ENCODE peak calls at places on chromosomes 5 and 9, in five cellular contexts. N is islet precursor cell; H is NCI-H1694 treated with DMSO at 0.1 percent for 48 hours; J is nephron progenitor cell; K is central memory CD4-positive, alpha-beta T cell. R is an unnamed sample.
A peak's percentile ranks its signal among the peaks of the same experiment; 100 is the strongest.

GRCh38 chr9:99947395-99947794 is 40.9 kb downstream of the STX17 start:
- DNase-seq in J (no peak), H (no peak), N (no peak), K (no peak), R (no peak)

GRCh38 chr5:87321605-87322004 is 53.9 kb downstream of the RASA1 start:
- DNase-seq in H (no peak), N (no peak), K (no peak), J (no peak), R (no peak)

GRCh38 chr5:14444988-14445387 is 136.6 kb upstream of the OTULINL start:
- DNase-seq in H (no peak), K (no peak), J (no peak), N (no peak), R (no peak)

GRCh38 chr5:93583799-93584530 is 943 bp downstream of the NR2F1 start:
- DNase-seq in H (no peak), J (peak; percentile 69), K (peak; percentile 34), N (peak; percentile 75), R (peak; percentile 64)

GRCh38 chr9:84736076-84736475 is 66.5 kb downstream of the NTRK2 start:
- DNase-seq in J (no peak), N (peak; percentile 79), H (no peak), K (no peak), R (no peak)

GRCh38 chr9:6461619-6462018 is 48.6 kb downstream of the UHRF2 start:
- DNase-seq in K (no peak), N (no peak), H (no peak), J (no peak), R (no peak)

GRCh38 chr5:169429044-169429443 is 128.1 kb upstream of the SLIT3 start:
- DNase-seq in K (no peak), N (no peak), J (no peak), H (no peak), R (no peak)

GRCh38 chr5:82745016-82745415 is 332.2 kb downstream of the TMEM167A start:
- DNase-seq in N (no peak), K (no peak), H (no peak), J (no peak), R (no peak)

GRCh38 chr5:78908173-78908901 is 76.8 kb downstream of the ARSB start:
- DNase-seq in N (peak; percentile 94), K (no peak), H (peak; percentile 65), J (peak; percentile 48), R (peak; percentile 88)

GRCh38 chr9:2016411-2017208 is 1.5 kb downstream of the SMARCA2 start:
- DNase-seq in N (peak; percentile 85), J (peak; percentile 56), K (peak; percentile 51), H (peak; percentile 52), R (peak; percentile 71)

GRCh38 chr9:91275641-91276040 is 86.1 kb downstream of the AUH start:
- DNase-seq in H (no peak), N (no peak), K (no peak), J (no peak), R (no peak)

GRCh38 chr5:112529525-112529924 is 110.4 kb upstream of the EPB41L4A start:
- DNase-seq in N (no peak), K (no peak), J (no peak), H (no peak), R (peak; percentile 43)

R was measured in lung microvascular endothelial cell.